ENCODE peak calls at places on chromosome 13, in five cellular contexts. X is HTR-8/SVneo, W is immature natural killer cell, G is hypothalamus, I is H9. K is an unnamed sample.

GRCh38 chr13:44764334-44764733 is 188.2 kb upstream of the TSC22D1 start:
- DNase-seq in X (no peak), W (no peak), G (no peak), I (no peak), K (no peak)

GRCh38 chr13:58946274-58946673 is 1217.5 kb downstream of the DIAPH3 start:
- DNase-seq in X (no peak), W (no peak), G (no peak), I (no peak), K (no peak)

GRCh38 chr13:35512271-35512920 is 35.9 kb upstream of the MAB21L1 start:
- DNase-seq in X (peak; percentile 0), W (no peak), G (no peak), I (no peak), K (no peak)

GRCh38 chr13:23778879-23779278 is 110.3 kb downstream of the MIPEP start:
- DNase-seq in X (no peak), W (no peak), G (no peak), I (no peak), K (no peak)

GRCh38 chr13:93226623-93227279 is at the start of gene GPC6:
- DNase-seq in X (peak; percentile 57), W (no peak), G (no peak), I (peak; percentile 61), K (no peak)

GRCh38 chr13:28411859-28412353 is 83.0 kb downstream of the FLT1 start:
- DNase-seq in X (no peak), W (no peak), G (no peak), I (no peak), K (no peak)

GRCh38 chr13:114053026-114053425 is 79.2 kb upstream of the C13orf46 start:
- DNase-seq in X (no peak), W (no peak), G (no peak), I (no peak), K (no peak)

GRCh38 chr13:112140366-112140765 is 73.4 kb downstream of the SOX1 start:
- DNase-seq in X (no peak), W (no peak), G (no peak), I (no peak), K (no peak)

GRCh38 chr13:110444226-110444653 is 117.3 kb downstream of the RAB20 start:
- DNase-seq in X (no peak), W (no peak), G (no peak), I (no peak), K (no peak)

GRCh38 chr13:98743377-98743776 is 9.1 kb downstream of the SLC15A1 start:
- DNase-seq in X (no peak), W (no peak), G (no peak), I (no peak), K (no peak)

GRCh38 chr13:30551194-30551593 is 66.5 kb upstream of the USPL1 start:
- DNase-seq in X (peak; percentile 20), W (no peak), G (no peak), I (no peak), K (no peak)

GRCh38 chr13:109058071-109058470 is 428.7 kb downstream of the MYO16 start:
- DNase-seq in X (no peak), W (no peak), G (no peak), I (no peak), K (no peak)

GRCh38 chr13:91652389-91652788 is 254.0 kb downstream of the GPC5 start:
- DNase-seq in X (peak; percentile 5), W (no peak), G (no peak), I (no peak), K (no peak)

GRCh38 chr13:41554626-41555386 is 97.5 kb downstream of the RGCC start:
- DNase-seq in X (no peak), W (no peak), G (no peak), I (no peak), K (no peak)

GRCh38 chr13:79581870-79582315 is 100.9 kb downstream of the NDFIP2 start:
- DNase-seq in X (no peak), W (no peak), G (no peak), I (peak; percentile 38), K (peak; percentile 46)

GRCh38 chr13:31434613-31435012 is 234.8 kb downstream of the B3GLCT start:
- DNase-seq in X (no peak), W (no peak), G (no peak), I (no peak), K (no peak)

GRCh38 chr13:27806744-27807387 is 14.6 kb downstream of the GSX1 start:
- DNase-seq in X (no peak), W (no peak), G (no peak), I (peak; percentile 58), K (no peak)

GRCh38 chr13:112586334-112586733 is 1.6 kb downstream of the TUBGCP3 start:
- DNase-seq in X (no peak), W (no peak), G (no peak), I (no peak), K (no peak)

GRCh38 chr13:30792257-30793000 is 57.1 kb downstream of the ALOX5AP start:
- DNase-seq in X (peak; percentile 75), W (no peak), G (no peak), I (peak; percentile 50), K (peak; percentile 77)

GRCh38 chr13:31930490-31930889 is 101.1 kb upstream of the FRY start:
- DNase-seq in X (no peak), W (no peak), G (no peak), I (no peak), K (no peak)